ENCODE peak calls at places on chromosome 7, in four cellular contexts. R is cardiac fibroblast; J is CD8-positive, alpha-beta memory T cell; B is uterus. F is an unnamed sample.

GRCh38 chr7:106421181-106421762 is 136.5 kb upstream of the NAMPT start:
- DNase-seq in R (peak), J (no peak), B (peak), F (no peak)

GRCh38 chr7:6705959-6706665 is 635 bp downstream of the ZNF12 start:
- DNase-seq in R (peak), J (peak), B (peak), F (no peak)

GRCh38 chr7:9869566-9869965 is 1104.1 kb upstream of the PHF14 start:
- DNase-seq in R (no peak), J (no peak), B (no peak), F (no peak)

GRCh38 chr7:35801392-35802101 is 690 bp downstream of the SEPTIN7 start:
- DNase-seq in R (peak), J (peak), B (peak), F (no peak)

GRCh38 chr7:128236924-128237586 is 4.0 kb upstream of the LEP start:
- DNase-seq in R (peak), J (peak), B (no peak), F (no peak)

GRCh38 chr7:151017953-151018420 is 6.3 kb downstream of the ATG9B start:
- DNase-seq in R (peak), J (peak), B (peak), F (no peak)

GRCh38 chr7:45687721-45688120 is 113.6 kb downstream of the ADCY1 start:
- DNase-seq in R (no peak), J (no peak), B (no peak), F (peak)

GRCh38 chr7:131667699-131668098 is 111.3 kb upstream of the PODXL start:
- DNase-seq in R (no peak), J (no peak), B (no peak), F (no peak)

GRCh38 chr7:24979470-24979862 is 512 bp downstream of the OSBPL3 start:
- DNase-seq in R (peak), J (peak), B (peak), F (no peak)

GRCh38 chr7:33700001-33700899 is 205.1 kb upstream of the BMPER start:
- DNase-seq in R (no peak), J (no peak), B (no peak), F (no peak)

GRCh38 chr7:134646425-134647305 is at the start of gene BPGM:
- DNase-seq in R (peak), J (peak), B (peak), F (peak)

GRCh38 chr7:55508301-55509011 is 63.8 kb downstream of the VOPP1 start:
- DNase-seq in R (no peak), J (no peak), B (no peak), F (no peak)

GRCh38 chr7:3861941-3862340 is 560.9 kb downstream of the SDK1 start:
- DNase-seq in R (peak), J (no peak), B (peak), F (peak)

GRCh38 chr7:3862774-3863173 is 561.7 kb downstream of the SDK1 start:
- DNase-seq in R (no peak), J (no peak), B (no peak), F (no peak)

GRCh38 chr7:3859436-3859835 is 558.4 kb downstream of the SDK1 start:
- DNase-seq in R (no peak), J (no peak), B (no peak), F (no peak)

GRCh38 chr7:3866279-3866678 is 565.2 kb downstream of the SDK1 start:
- DNase-seq in R (no peak), J (no peak), B (no peak), F (no peak)

DNA sequence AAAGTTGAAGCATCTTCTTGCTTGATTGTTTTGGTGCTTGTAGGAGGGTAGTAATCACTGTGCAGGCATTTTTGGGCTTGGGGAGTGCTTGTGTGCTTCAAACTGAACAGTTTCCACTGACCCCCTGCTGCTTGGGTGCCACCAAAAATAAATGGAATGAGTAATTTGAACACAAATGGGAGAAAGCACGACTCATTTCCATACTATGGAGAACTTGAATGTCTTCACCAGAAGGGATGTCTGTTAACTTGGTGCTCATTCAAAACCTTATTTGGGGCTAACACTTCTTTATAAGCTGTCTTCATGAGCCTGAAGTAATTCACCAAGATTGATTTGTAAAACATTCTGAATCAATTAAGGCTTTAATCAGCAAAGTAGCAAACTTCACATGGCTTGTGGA is 560.3 kb downstream of the SDK1 start:
- DNase-seq in R (no peak), J (no peak), B (no peak), F (no peak)
- H3K4me3 ChIP-seq in R (no peak), J (no peak), B (no peak), F (no peak)

GRCh38 chr7:97004237-97004930 is 969 bp upstream of the DLX6 start:
- DNase-seq in R (no peak), J (no peak), B (no peak), F (no peak)

GRCh38 chr7:97005764-97006145 is 402 bp downstream of the DLX6 start:
- DNase-seq in R (no peak), J (no peak), B (no peak), F (no peak)

GRCh38 chr7:97006146-97006950 is 995 bp downstream of the DLX6 start:
- DNase-seq in R (peak), J (no peak), B (no peak), F (no peak)

GRCh38 chr7:97003262-97004236 is 1.8 kb upstream of the DLX6 start:
- DNase-seq in R (no peak), J (no peak), B (no peak), F (no peak)

GRCh38 chr7:97004931-97005763 is at the start of gene DLX6:
- DNase-seq in R (no peak), J (no peak), B (peak), F (no peak)
- H3K4me3 ChIP-seq in R (peak), J (peak), B (no peak), F (peak)

GRCh38 chr7:102931757-102932156 is 19.0 kb downstream of the LRRC17 start:
- DNase-seq in R (no peak), J (no peak), B (no peak), F (no peak)

GRCh38 chr7:102933763-102934162 is 21.0 kb downstream of the LRRC17 start:
- DNase-seq in R (peak), J (no peak), B (peak), F (no peak)

GRCh38 chr7:102934670-102935069 is 21.9 kb downstream of the LRRC17 start:
- DNase-seq in R (no peak), J (no peak), B (no peak), F (no peak)

GRCh38 chr7:102935450-102936110 is 22.8 kb downstream of the LRRC17 start:
- DNase-seq in R (peak), J (no peak), B (no peak), F (no peak)

DNA sequence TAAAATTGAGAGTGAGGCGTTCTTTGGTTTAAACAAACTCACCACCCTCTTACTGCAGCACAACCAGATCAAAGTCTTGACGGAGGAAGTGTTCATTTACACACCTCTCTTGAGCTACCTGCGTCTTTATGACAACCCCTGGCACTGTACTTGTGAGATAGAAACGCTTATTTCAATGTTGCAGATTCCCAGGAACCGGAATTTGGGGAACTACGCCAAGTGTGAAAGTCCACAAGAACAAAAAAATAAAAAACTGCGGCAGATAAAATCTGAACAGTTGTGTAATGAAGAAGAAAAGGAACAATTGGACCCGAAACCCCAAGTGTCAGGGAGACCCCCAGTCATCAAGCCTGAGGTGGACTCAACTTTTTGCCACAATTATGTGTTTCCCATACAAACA is 21.5 kb downstream of the LRRC17 start:
- DNase-seq in R (peak), J (no peak), B (no peak), F (no peak)
- H3K4me3 ChIP-seq in R (no peak), J (no peak), B (no peak), F (peak)

GRCh38 chr7:156606618-156607331 is 33.8 kb upstream of the RNF32 start:
- DNase-seq in R (no peak), J (no peak), B (no peak), F (no peak)
- H3K4me3 ChIP-seq in R (no peak), J (no peak), B (no peak), F (no peak)

DNA sequence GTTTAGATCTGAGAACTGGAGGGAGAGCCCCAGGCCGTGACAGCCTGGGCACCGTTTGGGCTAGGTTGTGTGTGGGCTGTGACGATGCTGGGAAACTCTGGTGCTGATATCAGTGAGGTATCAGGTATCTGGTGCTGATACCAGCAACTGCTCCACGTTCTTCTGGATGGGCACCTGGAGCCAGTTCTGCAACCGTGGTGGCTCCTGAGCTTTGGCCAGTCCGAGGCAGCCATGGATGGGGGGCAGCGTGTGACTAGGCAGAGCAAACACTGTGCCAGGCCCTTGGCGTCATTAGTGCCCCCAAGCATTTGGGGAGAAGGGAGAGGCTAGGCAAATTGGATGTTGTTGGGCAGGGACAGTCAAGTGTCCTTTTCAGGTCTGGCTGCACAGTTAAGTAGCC is 57.9 kb downstream of the ZNF467 start:
- DNase-seq in R (no peak), J (no peak), B (no peak), F (peak)
- H3K4me3 ChIP-seq in R (peak), J (peak), B (peak), F (peak)

GRCh38 chr7:99731638-99732374 is 3.2 kb downstream of the CYP3A7 start:
- DNase-seq in R (no peak), J (no peak), B (no peak), F (peak)

GRCh38 chr7:99728615-99729014 is 6.4 kb downstream of the CYP3A7 start:
- DNase-seq in R (no peak), J (no peak), B (no peak), F (peak)

GRCh38 chr7:99730262-99730810 is 4.7 kb downstream of the CYP3A7 start:
- DNase-seq in R (no peak), J (no peak), B (no peak), F (no peak)

GRCh38 chr7:99730992-99731391 is 4.0 kb downstream of the CYP3A7 start:
- DNase-seq in R (no peak), J (no peak), B (no peak), F (no peak)

DNA sequence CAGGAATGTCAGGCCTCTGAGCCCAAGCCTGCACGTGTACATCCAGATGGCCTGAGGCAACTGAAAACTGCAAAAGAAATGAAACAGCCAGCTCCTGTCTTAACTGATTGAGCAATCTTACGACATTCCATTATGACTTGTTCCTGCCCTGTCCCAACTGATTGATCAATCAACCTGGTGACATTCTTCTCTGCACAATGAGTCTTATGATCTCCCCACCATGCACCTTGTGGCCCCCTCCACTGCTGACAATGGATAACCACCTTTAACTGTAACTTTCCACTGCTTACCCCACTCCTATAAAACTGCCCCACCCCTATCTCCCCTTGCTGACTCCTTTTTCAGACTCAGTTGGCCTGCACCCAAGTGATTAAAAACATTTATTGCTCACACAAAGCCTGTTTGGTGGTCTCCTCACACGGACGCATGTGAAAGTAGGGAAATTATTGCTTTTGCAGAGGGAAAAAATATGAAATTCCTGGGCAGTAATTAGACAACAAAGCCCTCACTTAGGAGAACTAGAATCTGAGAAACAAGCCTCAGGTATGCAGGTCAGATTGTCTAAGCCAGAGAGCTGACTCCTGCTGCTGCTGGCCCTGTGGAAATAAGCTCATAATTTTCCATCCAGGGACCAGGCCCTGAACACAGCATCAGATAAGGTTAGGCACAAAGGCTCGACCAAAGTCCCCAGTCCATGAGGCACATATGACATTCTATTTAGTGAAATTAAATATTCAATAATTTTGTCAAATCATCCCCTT is 5.3 kb downstream of the CYP3A7 start:
- DNase-seq in R (no peak), J (no peak), B (no peak), F (peak)
- H3K4me3 ChIP-seq in R (no peak), J (no peak), B (no peak), F (no peak)

GRCh38 chr7:138483516-138483915 is 23.5 kb downstream of the TRIM24 start:
- DNase-seq in R (no peak), J (no peak), B (no peak), F (no peak)
- H3K4me3 ChIP-seq in R (no peak), J (no peak), B (no peak), F (no peak)

GRCh38 chr7:90597879-90598278 is 1.8 kb downstream of the CDK14 start:
- DNase-seq in R (peak), J (no peak), B (no peak), F (no peak)
- H3K4me3 ChIP-seq in R (peak), J (no peak), B (no peak), F (peak)

GRCh38 chr7:1274121-1274875 is 41.6 kb downstream of the UNCX start:
- DNase-seq in R (no peak), J (no peak), B (no peak), F (no peak)
- H3K4me3 ChIP-seq in R (no peak), J (no peak), B (no peak), F (no peak)

F was measured in vagina.